ENCODE peak calls at places on chromosomes 7 and 10, in eight cellular contexts. X is tibial artery, V is SJSA1, W is SW480, P is substantia nigra, H is hippocampal formation, M is kidney, Q is epithelial cell of esophagus. S is an unnamed sample.

GRCh38 chr10:110206988-110207804 is at the start of gene MXI1:
- DNase-seq in H (peak), V (peak), X (peak), P (peak), W (peak), M (peak), Q (peak), S (peak)

GRCh38 chr7:141342664-141343400 is 208.4 kb upstream of the AGK start:
- DNase-seq in H (no peak), X (no peak), V (no peak), M (no peak), P (no peak), W (no peak), Q (no peak), S (no peak)

GRCh38 chr7:95658676-95659075 is 62.4 kb upstream of the PDK4 start:
- DNase-seq in M (no peak), X (no peak), V (no peak), W (no peak), P (no peak), Q (no peak), H (no peak), S (no peak)

GRCh38 chr10:80528901-80529300 is 8.8 kb upstream of the SH2D4B start:
- DNase-seq in M (no peak), W (no peak), Q (no peak), X (no peak), H (no peak), P (no peak), V (peak), S (no peak)

GRCh38 chr10:129768437-129769355 is 195.4 kb downstream of the EBF3 start:
- DNase-seq in P (no peak), M (peak), Q (no peak), W (no peak), H (no peak), X (peak), V (peak), S (no peak)

GRCh38 chr7:2709553-2710165 is 21.7 kb downstream of the AMZ1 start:
- DNase-seq in H (peak), Q (peak), X (no peak), P (peak), V (no peak), W (peak), M (peak), S (peak)

GRCh38 chr10:17084258-17084657 is 45.4 kb downstream of the CUBN start:
- DNase-seq in M (no peak), P (no peak), Q (no peak), X (no peak), H (no peak), W (no peak), V (no peak), S (no peak)

GRCh38 chr10:14039968-14040668 is 290.6 kb downstream of the FRMD4A start:
- DNase-seq in Q (no peak), H (no peak), M (no peak), P (no peak), W (no peak), V (no peak), X (no peak), S (no peak)

GRCh38 chr10:23368816-23369640 is 24.4 kb upstream of the C10orf67 start:
- DNase-seq in H (no peak), V (no peak), W (no peak), M (no peak), Q (no peak), P (no peak), X (no peak), S (no peak)

GRCh38 chr10:11602357-11602756 is 9.1 kb downstream of the USP6NL start:
- DNase-seq in H (no peak), X (no peak), W (no peak), Q (no peak), V (no peak), M (no peak), P (no peak), S (no peak)

GRCh38 chr10:50991496-50992355 is 82.6 kb upstream of the PRKG1 start:
- DNase-seq in V (no peak), Q (no peak), W (no peak), H (no peak), X (peak), M (peak), P (no peak), S (no peak)

GRCh38 chr7:132187869-132188789 is 388.1 kb downstream of the PLXNA4 start:
- DNase-seq in X (no peak), W (no peak), H (no peak), Q (no peak), V (no peak), M (no peak), P (no peak), S (no peak)